ENCODE peak calls at places on chromosomes 4 and X, in seven cellular contexts. S is activated naive CD4-positive, alpha-beta T cell treated with anti-CD3 and anti-CD28 coated beads for 36 hours; M is stimulated activated CD4-positive, alpha-beta T cell treated with anti-CD3 and anti-CD28 coated beads, TNF-alpha, amount 100 ng/mL, for 24 hours; G is HT1080; T is omental fat pad; D is brain microvascular endothelial cell; U is hippocampal formation. J is an unnamed sample.

GRCh38 chrX:45196701-45197100 is 4.0 kb downstream of the DIPK2B start:
- DNase-seq in S (no peak), M (no peak), G (peak; percentile 17), T (no peak), D (peak; percentile 22), U (no peak), J (no peak)

GRCh38 chr4:135917016-135917415 is 1615.3 kb downstream of the PCDH18 start:
- DNase-seq in S (no peak), M (no peak), G (peak; percentile 15), T (no peak), D (peak; percentile 22), U (no peak), J (no peak)

GRCh38 chr4:11488657-11489448 is 60.2 kb upstream of the HS3ST1 start:
- DNase-seq in S (no peak), M (no peak), G (peak; percentile 21), T (no peak), D (no peak), U (no peak), J (no peak)

GRCh38 chr4:23237771-23238170 is 545.0 kb downstream of the GBA3 start:
- DNase-seq in S (no peak), M (no peak), G (no peak), T (no peak), D (no peak), U (no peak), J (no peak)

GRCh38 chrX:130197464-130197863 is 25.7 kb downstream of the RAB33A start:
- DNase-seq in S (no peak), M (no peak), G (no peak), T (no peak), D (no peak), U (no peak), J (no peak)

GRCh38 chrX:70176938-70177533 is at the start of gene DGAT2L6:
- DNase-seq in S (no peak), M (no peak), G (peak; percentile 42), T (no peak), D (no peak), U (no peak), J (no peak)

GRCh38 chr4:168848977-168849687 is 160.9 kb downstream of the CBR4 start:
- DNase-seq in S (no peak), M (no peak), G (peak; percentile 43), T (no peak), D (peak; percentile 79), U (peak; percentile 13), J (no peak)

GRCh38 chrX:107674480-107675364 is 46.4 kb downstream of the PRPS1 start:
- DNase-seq in S (peak; percentile 47), M (no peak), G (no peak), T (no peak), D (peak; percentile 79), U (no peak), J (no peak)

GRCh38 chrX:153723351-153724251 is 586 bp downstream of the BCAP31 start:
- DNase-seq in S (peak; percentile 49), M (peak; percentile 39), G (peak; percentile 50), T (no peak), D (peak; percentile 13), U (no peak), J (peak; percentile 22)

GRCh38 chr4:173231916-173232315 is 63.3 kb downstream of the GALNT7 start:
- DNase-seq in S (no peak), M (no peak), G (peak; percentile 46), T (no peak), D (no peak), U (peak; percentile 13), J (no peak)

GRCh38 chr4:181971973-181972372 is 271.2 kb upstream of the TENM3 start:
- DNase-seq in S (no peak), M (no peak), G (no peak), T (no peak), D (no peak), U (no peak), J (no peak)

GRCh38 chr4:134201216-134202098 is at the start of gene PABPC4L:
- DNase-seq in S (no peak), M (no peak), G (no peak), T (no peak), D (peak; percentile 48), U (no peak), J (no peak)

GRCh38 chrX:125205918-125206665 is 113.6 kb upstream of the TEX13C start:
- DNase-seq in S (peak; percentile 3), M (no peak), G (peak; percentile 55), T (no peak), D (no peak), U (no peak), J (peak; percentile 69)

GRCh38 chr4:152106781-152107321 is 346.0 kb upstream of the GATB start:
- DNase-seq in S (no peak), M (no peak), G (peak; percentile 79), T (no peak), D (no peak), U (no peak), J (no peak)

GRCh38 chr4:113179996-113180395 is 130.5 kb downstream of the ANK2 start:
- DNase-seq in S (no peak), M (no peak), G (peak; percentile 38), T (no peak), D (peak; percentile 5), U (no peak), J (no peak)

GRCh38 chr4:38368612-38369011 is 295.4 kb upstream of the KLF3 start:
- DNase-seq in S (peak; percentile 18), M (no peak), G (peak; percentile 84), T (no peak), D (peak; percentile 61), U (no peak), J (no peak)

GRCh38 chr4:46648088-46648744 is 258.3 kb upstream of the GABRA2 start:
- DNase-seq in S (peak; percentile 10), M (no peak), G (peak; percentile 59), T (no peak), D (no peak), U (no peak), J (peak; percentile 6)

GRCh38 chrX:9988762-9989161 is 21.6 kb downstream of the CLDN34 start:
- DNase-seq in S (no peak), M (no peak), G (no peak), T (no peak), D (no peak), U (no peak), J (no peak)

GRCh38 chr4:56737666-56738065 is 56.6 kb upstream of the HOPX start:
- DNase-seq in S (no peak), M (no peak), G (no peak), T (no peak), D (no peak), U (no peak), J (peak; percentile 67)

GRCh38 chrX:39559229-39559628 is 538.5 kb downstream of the BCOR start:
- DNase-seq in S (no peak), M (no peak), G (no peak), T (no peak), D (no peak), U (no peak), J (no peak)

GRCh38 chr4:139776235-139776634 is 110.6 kb downstream of the MGST2 start:
- DNase-seq in S (no peak), M (no peak), G (no peak), T (no peak), D (no peak), U (no peak), J (no peak)

GRCh38 chr4:81040175-81040659 is 9.7 kb downstream of the BMP3 start:
- DNase-seq in S (no peak), M (no peak), G (peak; percentile 36), T (no peak), D (peak; percentile 24), U (peak; percentile 18), J (peak; percentile 7)

GRCh38 chr4:54677416-54677815 is 19.7 kb downstream of the KIT start:
- DNase-seq in S (no peak), M (no peak), G (no peak), T (no peak), D (no peak), U (no peak), J (no peak)

GRCh38 chr4:102514298-102514964 is 13.3 kb downstream of the NFKB1 start:
- DNase-seq in S (no peak), M (no peak), G (no peak), T (no peak), D (no peak), U (peak; percentile 20), J (no peak)

GRCh38 chr4:88675543-88675942 is 22.1 kb downstream of the NAP1L5 start:
- DNase-seq in S (no peak), M (no peak), G (no peak), T (no peak), D (no peak), U (no peak), J (no peak)

GRCh38 chr4:175705407-175705806 is 106.7 kb downstream of the GPM6A start:
- DNase-seq in S (no peak), M (no peak), G (no peak), T (no peak), D (peak; percentile 2), U (peak; percentile 85), J (no peak)

GRCh38 chr4:91826186-91826585 is 477.6 kb upstream of the GRID2 start:
- DNase-seq in S (no peak), M (no peak), G (peak; percentile 86), T (no peak), D (peak; percentile 1), U (no peak), J (no peak)

GRCh38 chrX:64975491-64975890 is 759 bp downstream of the ZC4H2 start:
- DNase-seq in S (peak; percentile 38), M (no peak), G (peak; percentile 4), T (no peak), D (peak; percentile 2), U (no peak), J (no peak)